ENCODE peak calls at places on chromosomes 6 and 20, in six cellular contexts. R, Z, U, M, J and P are unnamed samples.

GRCh38 chr20:60038400-60038799 is 80.2 kb downstream of the CDH26 start:
- DNase-seq in R (no peak), Z (no peak), U (no peak), M (no peak), J (no peak), P (no peak)

GRCh38 chr6:144131248-144131709 is 19.0 kb upstream of the STX11 start:
- DNase-seq in R (no peak), Z (no peak), U (peak; percentile 82), M (no peak), J (no peak), P (no peak)

GRCh38 chr20:57563522-57563921 is 2.6 kb downstream of the PCK1 start:
- DNase-seq in R (no peak), Z (no peak), U (no peak), M (no peak), J (peak; percentile 35), P (no peak)

GRCh38 chr20:13995841-13996240 is 525 bp downstream of the MACROD2 start:
- DNase-seq in R (peak; percentile 16), Z (no peak), U (no peak), M (peak; percentile 75), J (peak; percentile 59), P (no peak)

GRCh38 chr20:19976595-19977372 is 40.4 kb upstream of the NAA20 start:
- DNase-seq in R (no peak), Z (no peak), U (peak; percentile 83), M (peak; percentile 47), J (no peak), P (no peak)

GRCh38 chr6:85096976-85097375 is 332.6 kb upstream of the TBX18 start:
- DNase-seq in R (no peak), Z (no peak), U (no peak), M (no peak), J (no peak), P (no peak)

GRCh38 chr6:37680668-37681067 is 17.0 kb downstream of the MDGA1 start:
- DNase-seq in R (no peak), Z (no peak), U (no peak), M (no peak), J (no peak), P (no peak)

GRCh38 chr6:7146079-7146828 is 38.5 kb downstream of the RREB1 start:
- DNase-seq in R (peak; percentile 61), Z (no peak), U (peak; percentile 80), M (no peak), J (peak; percentile 77), P (peak; percentile 84)

GRCh38 chr20:18853216-18853615 is 39.6 kb downstream of the SCP2D1 start:
- DNase-seq in R (no peak), Z (no peak), U (no peak), M (no peak), J (no peak), P (no peak)

GRCh38 chr6:46513533-46513932 is 22.3 kb upstream of the RCAN2 start:
- DNase-seq in R (no peak), Z (no peak), U (no peak), M (no peak), J (no peak), P (no peak)

GRCh38 chr6:3610206-3610605 is 141.3 kb downstream of the PXDC1 start:
- DNase-seq in R (no peak), Z (no peak), U (peak; percentile 64), M (no peak), J (no peak), P (no peak)

GRCh38 chr6:26331809-26332226 is 33.2 kb upstream of the BTN3A2 start:
- DNase-seq in R (no peak), Z (no peak), U (no peak), M (no peak), J (no peak), P (peak; percentile 73)

GRCh38 chr20:48599748-48600469 is 227.9 kb downstream of the PREX1 start:
- DNase-seq in R (no peak), Z (no peak), U (no peak), M (no peak), J (peak; percentile 3), P (no peak)

GRCh38 chr6:88989215-88989614 is 25.8 kb upstream of the RNGTT start:
- DNase-seq in R (no peak), Z (no peak), U (peak; percentile 6), M (no peak), J (no peak), P (no peak)

GRCh38 chr6:36657942-36658544 is 20.5 kb upstream of the CDKN1A start:
- DNase-seq in R (no peak), Z (no peak), U (peak; percentile 82), M (no peak), J (no peak), P (no peak)

GRCh38 chr20:39873286-39873685 is 815.8 kb downstream of the MAFB start:
- DNase-seq in R (no peak), Z (no peak), U (no peak), M (no peak), J (no peak), P (no peak)

GRCh38 chr6:39934060-39934757 is at the start of gene MOCS1:
- DNase-seq in R (peak; percentile 87), Z (peak; percentile 88), U (peak; percentile 47), M (peak; percentile 85), J (peak; percentile 86), P (peak; percentile 1)

GRCh38 chr6:138287144-138287955 is 69.1 kb upstream of the PBOV1 start:
- DNase-seq in R (no peak), Z (no peak), U (no peak), M (peak; percentile 81), J (peak; percentile 67), P (peak; percentile 38)

GRCh38 chr6:119110601-119111548 is 32.4 kb upstream of the FAM184A start:
- DNase-seq in R (no peak), Z (no peak), U (peak; percentile 56), M (no peak), J (peak; percentile 14), P (peak; percentile 80)

GRCh38 chr6:87731818-87732661 is 30.0 kb upstream of the AKIRIN2 start:
- DNase-seq in R (peak; percentile 91), Z (peak; percentile 94), U (peak; percentile 86), M (no peak), J (peak; percentile 94), P (peak; percentile 90)
- TF ChIP-seq POLR2A in R (no peak), Z (no peak), U (no peak), M (no peak), J (no peak), P (no peak)

DNA sequence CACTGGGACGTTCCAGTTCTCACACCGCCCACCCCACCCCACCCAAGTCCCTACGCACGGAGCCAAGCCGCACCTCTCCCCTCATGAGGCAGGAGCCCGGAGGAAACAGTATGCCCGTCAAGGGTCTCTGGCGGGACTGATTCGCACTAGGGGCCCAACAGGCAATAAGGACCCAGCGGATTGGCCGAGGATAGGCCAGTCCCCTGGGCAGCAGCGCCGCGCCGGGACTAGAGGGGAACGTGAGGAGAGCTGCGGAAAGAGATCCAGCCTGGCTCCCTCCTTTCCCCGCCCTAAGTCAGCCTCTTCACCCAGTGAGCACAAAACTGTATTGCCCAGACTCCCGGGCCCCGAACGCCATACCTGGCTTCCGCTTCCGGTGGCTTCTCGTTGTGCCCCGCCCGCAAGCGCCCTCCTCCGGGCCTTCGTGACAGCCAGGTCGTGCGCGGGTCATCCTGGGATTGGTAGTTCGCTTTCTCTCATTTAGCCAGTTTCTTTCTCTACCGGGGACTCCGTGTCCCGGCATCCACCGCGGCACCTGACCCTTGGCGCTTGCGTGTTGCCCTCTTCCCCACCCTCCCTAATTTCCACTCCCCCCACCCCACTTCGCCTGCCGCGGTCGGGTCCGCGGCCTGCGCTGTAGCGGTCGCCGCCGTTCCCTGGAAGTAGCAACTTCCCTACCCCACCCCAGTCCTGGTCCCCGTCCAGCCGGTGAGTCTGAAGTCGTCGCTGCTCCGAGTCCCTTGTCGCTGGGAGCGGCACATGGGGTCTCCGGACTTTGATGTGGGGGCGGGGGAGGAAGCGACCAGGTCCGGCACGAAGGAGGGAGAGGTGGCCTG is at the start of gene CSNK2B:
- DNase-seq in R (peak; percentile 99), Z (peak; percentile 100), U (peak; percentile 96), M (peak; percentile 91), J (peak; percentile 99), P (peak; percentile 98)
- TF ChIP-seq POLR2A in R (peak; percentile 72), Z (peak; percentile 53), U (peak; percentile 70), M (peak; percentile 95), J (peak; percentile 94), P (peak; percentile 91)

DNA sequence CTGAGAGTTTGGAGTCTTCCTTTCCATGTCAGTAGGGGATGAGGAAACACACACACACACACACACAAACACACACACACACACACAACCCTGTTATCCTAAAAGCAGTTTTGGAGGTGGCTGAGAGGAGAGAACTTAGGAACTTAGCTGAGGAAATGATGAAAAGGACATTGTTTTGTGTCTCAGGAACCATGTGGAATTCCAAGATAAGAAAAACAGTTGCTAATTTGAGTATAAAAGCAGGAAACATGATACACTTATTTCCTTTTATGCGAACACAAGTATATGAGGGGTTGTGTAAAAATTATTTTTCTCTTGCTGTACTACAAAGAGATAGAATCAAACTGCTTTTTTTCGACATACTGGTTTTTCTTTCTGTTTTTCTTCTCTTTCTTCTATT is at the start of gene MYCT1:
- DNase-seq in R (no peak), Z (no peak), U (peak; percentile 18), M (no peak), J (no peak), P (no peak)
- TF ChIP-seq POLR2A in R (peak; percentile 24), Z (no peak), U (no peak), M (no peak), J (no peak), P (no peak)

GRCh38 chr20:38588303-38588702 is 7.3 kb downstream of the ADIG start:
- DNase-seq in R (no peak), Z (no peak), U (no peak), M (no peak), J (no peak), P (no peak)

GRCh38 chr20:38589351-38589750 is 8.4 kb downstream of the ADIG start:
- DNase-seq in R (no peak), Z (no peak), U (no peak), M (no peak), J (no peak), P (no peak)

GRCh38 chr20:38591484-38592410 is 9.9 kb upstream of the ARHGAP40 start:
- DNase-seq in R (no peak), Z (no peak), U (no peak), M (no peak), J (no peak), P (peak; percentile 69)

GRCh38 chr20:38589967-38590681 is 9.1 kb downstream of the ADIG start:
- DNase-seq in R (no peak), Z (no peak), U (no peak), M (no peak), J (no peak), P (no peak)

GRCh38 chr20:38590682-38591483 is 9.9 kb downstream of the ADIG start:
- DNase-seq in R (no peak), Z (no peak), U (no peak), M (no peak), J (no peak), P (no peak)
- TF ChIP-seq POLR2A in R (no peak), Z (no peak), U (no peak), M (no peak), J (no peak), P (no peak)